ENCODE peak calls at places on chromosomes 4 and X, in nine cellular contexts. One of them, this sample, is unnamed.

GRCh38 chr4:125719987-125720386 is 405.2 kb downstream of the FAT4 start:
- DNase-seq in fibroblast of lung: peak; percentile 30
- DNase-seq in heart left ventricle: no peak
- DNase-seq in colonic mucosa: no peak
- DNase-seq in K562: no peak
- DNase-seq in mesendoderm: peak; percentile 66
- DNase-seq in mesenchymal stem cell: peak; percentile 76
- DNase-seq in left ventricle myocardium inferior: no peak
- DNase-seq in upper lobe of right lung: no peak
- DNase-seq in this sample: no peak

GRCh38 chr4:72283357-72283756 is 251.6 kb downstream of the NPFFR2 start:
- DNase-seq in colonic mucosa: no peak
- DNase-seq in heart left ventricle: no peak
- DNase-seq in upper lobe of right lung: no peak
- DNase-seq in mesendoderm: peak; percentile 40
- DNase-seq in K562: no peak
- DNase-seq in left ventricle myocardium inferior: no peak
- DNase-seq in mesenchymal stem cell: no peak
- DNase-seq in fibroblast of lung: no peak
- DNase-seq in this sample: no peak

GRCh38 chr4:188767496-188767895 is 628.3 kb downstream of the TRIML1 start:
- DNase-seq in colonic mucosa: no peak
- DNase-seq in fibroblast of lung: no peak
- DNase-seq in left ventricle myocardium inferior: no peak
- DNase-seq in K562: no peak
- DNase-seq in mesendoderm: no peak
- DNase-seq in heart left ventricle: no peak
- DNase-seq in upper lobe of right lung: no peak
- DNase-seq in mesenchymal stem cell: no peak
- DNase-seq in this sample: no peak

GRCh38 chr4:57114973-57115372 is 4.8 kb upstream of the IGFBP7 start:
- DNase-seq in mesenchymal stem cell: peak; percentile 56
- DNase-seq in left ventricle myocardium inferior: no peak
- DNase-seq in mesendoderm: no peak
- DNase-seq in heart left ventricle: no peak
- DNase-seq in K562: no peak
- DNase-seq in fibroblast of lung: peak; percentile 96
- DNase-seq in upper lobe of right lung: no peak
- DNase-seq in colonic mucosa: no peak
- DNase-seq in this sample: no peak

GRCh38 chr4:148405161-148405893 is 36.9 kb downstream of the NR3C2 start:
- DNase-seq in mesenchymal stem cell: no peak
- DNase-seq in colonic mucosa: no peak
- DNase-seq in K562: no peak
- DNase-seq in heart left ventricle: no peak
- DNase-seq in fibroblast of lung: no peak
- DNase-seq in mesendoderm: no peak
- DNase-seq in left ventricle myocardium inferior: no peak
- DNase-seq in upper lobe of right lung: no peak
- DNase-seq in this sample: no peak

GRCh38 chrX:143121471-143121870 is 95.7 kb downstream of the SPANXN4 start:
- DNase-seq in K562: no peak
- DNase-seq in fibroblast of lung: no peak
- DNase-seq in left ventricle myocardium inferior: no peak
- DNase-seq in upper lobe of right lung: no peak
- DNase-seq in mesenchymal stem cell: no peak
- DNase-seq in colonic mucosa: no peak
- DNase-seq in heart left ventricle: no peak
- DNase-seq in mesendoderm: no peak
- DNase-seq in this sample: no peak

GRCh38 chrX:155612312-155613224 is at the start of gene TMLHE:
- DNase-seq in fibroblast of lung: peak; percentile 57
- DNase-seq in colonic mucosa: peak; percentile 82
- DNase-seq in mesenchymal stem cell: peak; percentile 64
- DNase-seq in left ventricle myocardium inferior: peak; percentile 70
- DNase-seq in upper lobe of right lung: peak; percentile 77
- DNase-seq in mesendoderm: peak; percentile 68
- DNase-seq in K562: peak; percentile 75
- DNase-seq in heart left ventricle: peak; percentile 76
- DNase-seq in this sample: peak; percentile 73

GRCh38 chr4:24164054-24164453 is 274.2 kb upstream of the PPARGC1A start:
- DNase-seq in colonic mucosa: no peak
- DNase-seq in left ventricle myocardium inferior: no peak
- DNase-seq in fibroblast of lung: peak; percentile 29
- DNase-seq in heart left ventricle: no peak
- DNase-seq in upper lobe of right lung: no peak
- DNase-seq in mesendoderm: no peak
- DNase-seq in mesenchymal stem cell: peak; percentile 18
- DNase-seq in K562: no peak
- DNase-seq in this sample: no peak

GRCh38 chr4:8281519-8282133 is 12.1 kb downstream of the HTRA3 start:
- DNase-seq in left ventricle myocardium inferior: peak; percentile 81
- DNase-seq in mesendoderm: no peak
- DNase-seq in colonic mucosa: peak; percentile 45
- DNase-seq in mesenchymal stem cell: no peak
- DNase-seq in K562: no peak
- DNase-seq in upper lobe of right lung: no peak
- DNase-seq in heart left ventricle: peak; percentile 91
- DNase-seq in fibroblast of lung: peak; percentile 87
- DNase-seq in this sample: peak; percentile 89

GRCh38 chr4:154877110-154877760 is 96.2 kb downstream of the RBM46 start:
- DNase-seq in fibroblast of lung: peak; percentile 33
- DNase-seq in K562: no peak
- DNase-seq in mesendoderm: no peak
- DNase-seq in colonic mucosa: no peak
- DNase-seq in upper lobe of right lung: no peak
- DNase-seq in left ventricle myocardium inferior: no peak
- DNase-seq in heart left ventricle: no peak
- DNase-seq in mesenchymal stem cell: no peak
- DNase-seq in this sample: no peak

GRCh38 chrX:13215729-13216128 is 104.1 kb downstream of the ATXN3L start:
- DNase-seq in mesendoderm: no peak
- DNase-seq in left ventricle myocardium inferior: no peak
- DNase-seq in heart left ventricle: no peak
- DNase-seq in colonic mucosa: no peak
- DNase-seq in K562: no peak
- DNase-seq in upper lobe of right lung: no peak
- DNase-seq in fibroblast of lung: peak; percentile 61
- DNase-seq in mesenchymal stem cell: no peak
- DNase-seq in this sample: no peak

GRCh38 chr4:75598390-75598789 is 31.9 kb downstream of the CDKL2 start:
- DNase-seq in mesenchymal stem cell: peak; percentile 56
- DNase-seq in upper lobe of right lung: no peak
- DNase-seq in heart left ventricle: no peak
- DNase-seq in colonic mucosa: no peak
- DNase-seq in fibroblast of lung: peak; percentile 80
- DNase-seq in left ventricle myocardium inferior: no peak
- DNase-seq in K562: no peak
- DNase-seq in mesendoderm: peak; percentile 30
- DNase-seq in this sample: no peak

GRCh38 chrX:149365061-149365460 is 140.0 kb downstream of the IDS start:
- DNase-seq in colonic mucosa: no peak
- DNase-seq in mesenchymal stem cell: peak; percentile 0
- DNase-seq in heart left ventricle: no peak
- DNase-seq in left ventricle myocardium inferior: no peak
- DNase-seq in fibroblast of lung: peak; percentile 78
- DNase-seq in K562: no peak
- DNase-seq in mesendoderm: peak; percentile 14
- DNase-seq in upper lobe of right lung: no peak
- DNase-seq in this sample: no peak

GRCh38 chrX:149314031-149314430 is 191.1 kb downstream of the IDS start:
- DNase-seq in mesenchymal stem cell: no peak
- DNase-seq in left ventricle myocardium inferior: no peak
- DNase-seq in colonic mucosa: no peak
- DNase-seq in K562: no peak
- DNase-seq in heart left ventricle: no peak
- DNase-seq in fibroblast of lung: peak; percentile 33
- DNase-seq in mesendoderm: no peak
- DNase-seq in upper lobe of right lung: no peak
- DNase-seq in this sample: no peak

GRCh38 chr4:105057370-105058096 is 89.1 kb upstream of the TET2 start:
- DNase-seq in fibroblast of lung: no peak
- DNase-seq in mesenchymal stem cell: peak; percentile 3
- DNase-seq in heart left ventricle: no peak
- DNase-seq in left ventricle myocardium inferior: no peak
- DNase-seq in upper lobe of right lung: no peak
- DNase-seq in K562: no peak
- DNase-seq in colonic mucosa: no peak
- DNase-seq in mesendoderm: no peak
- DNase-seq in this sample: no peak

GRCh38 chrX:78104447-78105176 is 564 bp downstream of the PGK1 start:
- DNase-seq in mesenchymal stem cell: peak; percentile 47
- DNase-seq in fibroblast of lung: peak; percentile 43
- DNase-seq in upper lobe of right lung: peak; percentile 79
- DNase-seq in heart left ventricle: peak; percentile 53
- DNase-seq in left ventricle myocardium inferior: peak; percentile 29
- DNase-seq in mesendoderm: peak; percentile 38
- DNase-seq in colonic mucosa: peak; percentile 69
- DNase-seq in K562: peak; percentile 31
- DNase-seq in this sample: peak; percentile 81

GRCh38 chr4:176268963-176269362 is at the start of gene ASB5:
- DNase-seq in left ventricle myocardium inferior: no peak
- DNase-seq in fibroblast of lung: no peak
- DNase-seq in mesenchymal stem cell: no peak
- DNase-seq in K562: no peak
- DNase-seq in upper lobe of right lung: no peak
- DNase-seq in colonic mucosa: no peak
- DNase-seq in heart left ventricle: no peak
- DNase-seq in mesendoderm: no peak
- DNase-seq in this sample: peak; percentile 25

GRCh38 chr4:16238304-16238703 is 12.0 kb upstream of the TAPT1 start:
- DNase-seq in left ventricle myocardium inferior: no peak
- DNase-seq in fibroblast of lung: no peak
- DNase-seq in mesenchymal stem cell: no peak
- DNase-seq in mesendoderm: peak; percentile 50
- DNase-seq in K562: no peak
- DNase-seq in colonic mucosa: no peak
- DNase-seq in heart left ventricle: no peak
- DNase-seq in upper lobe of right lung: no peak
- DNase-seq in this sample: no peak

GRCh38 chr4:120922390-120923200 is at the start of gene PRDM5:
- DNase-seq in colonic mucosa: peak; percentile 60
- DNase-seq in K562: no peak
- DNase-seq in fibroblast of lung: peak; percentile 59
- DNase-seq in mesenchymal stem cell: peak; percentile 60
- DNase-seq in upper lobe of right lung: peak; percentile 88
- DNase-seq in left ventricle myocardium inferior: peak; percentile 62
- DNase-seq in heart left ventricle: peak; percentile 75
- DNase-seq in mesendoderm: peak; percentile 76
- DNase-seq in this sample: peak; percentile 72
- H3K27ac ChIP-seq in colonic mucosa: peak within 1 kb of the TSS; percentile 89
- H3K27ac ChIP-seq in K562: no peak within 1 kb of the TSS
- H3K27ac ChIP-seq in fibroblast of lung: peak within 1 kb of the TSS; percentile 85
- H3K27ac ChIP-seq in mesenchymal stem cell: peak within 1 kb of the TSS; percentile 74
- H3K27ac ChIP-seq in upper lobe of right lung: peak within 1 kb of the TSS; percentile 93
- H3K27ac ChIP-seq in left ventricle myocardium inferior: peak within 1 kb of the TSS; percentile 96
- H3K27ac ChIP-seq in heart left ventricle: peak within 1 kb of the TSS; percentile 90
- H3K27ac ChIP-seq in mesendoderm: peak within 1 kb of the TSS; percentile 90
- H3K27ac ChIP-seq in this sample: peak within 1 kb of the TSS; percentile 83

DNA sequence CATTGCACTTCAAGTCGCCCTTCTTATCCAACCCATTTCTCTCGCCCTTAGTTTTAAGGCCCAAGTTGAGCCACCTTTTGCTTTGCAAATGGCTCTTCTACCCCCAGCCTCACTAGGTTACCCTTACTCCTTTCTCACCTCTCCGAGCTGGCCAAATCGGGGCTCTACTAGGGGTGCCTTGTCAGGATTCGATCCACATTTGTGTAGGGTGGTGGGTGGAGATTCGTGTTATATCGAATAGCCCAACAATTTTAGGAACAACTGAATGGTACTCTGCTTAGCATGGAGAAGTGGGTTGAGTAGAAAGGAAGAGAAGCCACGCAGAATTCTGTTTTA is 3.5 kb downstream of the SLIT2 start:
- DNase-seq in K562: no peak
- DNase-seq in colonic mucosa: no peak
- DNase-seq in left ventricle myocardium inferior: no peak
- DNase-seq in mesendoderm: no peak
- DNase-seq in mesenchymal stem cell: no peak
- DNase-seq in heart left ventricle: no peak
- DNase-seq in fibroblast of lung: no peak
- DNase-seq in upper lobe of right lung: no peak
- DNase-seq in this sample: no peak
- H3K27ac ChIP-seq in K562: no peak overlapping the region
- H3K27ac ChIP-seq in colonic mucosa: no peak overlapping the region
- H3K27ac ChIP-seq in left ventricle myocardium inferior: peak overlapping the region; percentile 30
- H3K27ac ChIP-seq in mesendoderm: no peak overlapping the region
- H3K27ac ChIP-seq in mesenchymal stem cell: no peak overlapping the region
- H3K27ac ChIP-seq in heart left ventricle: no peak overlapping the region
- H3K27ac ChIP-seq in fibroblast of lung: peak overlapping the region; percentile 75
- H3K27ac ChIP-seq in upper lobe of right lung: peak overlapping the region; percentile 66
- H3K27ac ChIP-seq in this sample: peak overlapping the region; percentile 27

GRCh38 chr4:177351611-177352010 is 41.9 kb downstream of the NEIL3 start:
- DNase-seq in mesendoderm: no peak
- DNase-seq in mesenchymal stem cell: no peak
- DNase-seq in left ventricle myocardium inferior: no peak
- DNase-seq in heart left ventricle: no peak
- DNase-seq in K562: no peak
- DNase-seq in colonic mucosa: no peak
- DNase-seq in fibroblast of lung: no peak
- DNase-seq in upper lobe of right lung: no peak
- DNase-seq in this sample: no peak
- H3K27ac ChIP-seq in mesendoderm: no peak overlapping the region
- H3K27ac ChIP-seq in mesenchymal stem cell: no peak overlapping the region
- H3K27ac ChIP-seq in left ventricle myocardium inferior: no peak overlapping the region
- H3K27ac ChIP-seq in heart left ventricle: no peak overlapping the region
- H3K27ac ChIP-seq in K562: no peak overlapping the region
- H3K27ac ChIP-seq in colonic mucosa: no peak overlapping the region
- H3K27ac ChIP-seq in fibroblast of lung: no peak overlapping the region
- H3K27ac ChIP-seq in upper lobe of right lung: no peak overlapping the region
- H3K27ac ChIP-seq in this sample: no peak overlapping the region

GRCh38 chr4:122163767-122164166 is 11.6 kb downstream of the BLTP1 start:
- DNase-seq in left ventricle myocardium inferior: no peak
- DNase-seq in upper lobe of right lung: no peak
- DNase-seq in colonic mucosa: peak; percentile 27
- DNase-seq in K562: no peak
- DNase-seq in fibroblast of lung: no peak
- DNase-seq in mesendoderm: no peak
- DNase-seq in heart left ventricle: no peak
- DNase-seq in mesenchymal stem cell: no peak
- DNase-seq in this sample: no peak

GRCh38 chr4:122167369-122167768 is 15.2 kb downstream of the BLTP1 start:
- DNase-seq in mesenchymal stem cell: no peak
- DNase-seq in K562: no peak
- DNase-seq in heart left ventricle: no peak
- DNase-seq in colonic mucosa: no peak
- DNase-seq in mesendoderm: peak; percentile 13
- DNase-seq in upper lobe of right lung: no peak
- DNase-seq in fibroblast of lung: no peak
- DNase-seq in left ventricle myocardium inferior: no peak
- DNase-seq in this sample: no peak

DNA sequence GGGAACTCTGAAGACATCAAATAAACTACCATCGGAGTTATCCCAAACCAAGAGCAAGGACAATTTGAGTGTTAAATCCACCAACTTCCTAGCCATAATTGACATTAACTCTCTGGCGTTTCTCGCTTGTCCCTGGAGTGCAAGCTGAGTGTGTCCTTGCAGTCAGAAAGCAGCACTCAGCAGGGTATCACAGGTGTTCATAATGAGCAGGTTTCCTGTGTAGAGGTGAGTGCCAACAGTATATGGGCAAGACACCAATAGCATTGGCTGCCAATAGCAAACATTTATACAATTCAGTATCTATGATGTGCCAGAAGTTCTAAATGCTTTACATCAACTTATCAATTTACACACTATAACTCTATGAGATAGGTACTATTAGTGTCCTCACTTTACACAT is 11.2 kb downstream of the BLTP1 start:
- DNase-seq in heart left ventricle: no peak
- DNase-seq in colonic mucosa: no peak
- DNase-seq in mesenchymal stem cell: no peak
- DNase-seq in upper lobe of right lung: no peak
- DNase-seq in K562: no peak
- DNase-seq in fibroblast of lung: no peak
- DNase-seq in left ventricle myocardium inferior: no peak
- DNase-seq in mesendoderm: no peak
- DNase-seq in this sample: no peak
- H3K27ac ChIP-seq in heart left ventricle: no peak overlapping the region
- H3K27ac ChIP-seq in colonic mucosa: no peak overlapping the region
- H3K27ac ChIP-seq in mesenchymal stem cell: no peak overlapping the region
- H3K27ac ChIP-seq in upper lobe of right lung: no peak overlapping the region
- H3K27ac ChIP-seq in K562: no peak overlapping the region
- H3K27ac ChIP-seq in fibroblast of lung: no peak overlapping the region
- H3K27ac ChIP-seq in left ventricle myocardium inferior: no peak overlapping the region
- H3K27ac ChIP-seq in mesendoderm: no peak overlapping the region
- H3K27ac ChIP-seq in this sample: no peak overlapping the region